ENCODE peak calls at places on chromosomes 2 and 18, in six cellular contexts. One of them, this sample, is unnamed.
A peak's percentile ranks its signal among the peaks of the same experiment; 100 is the strongest.

GRCh38 chr2:36371070-36371962 is 15.7 kb downstream of the CRIM1 start:
- DNase-seq in foreskin keratinocyte: no peak
- DNase-seq in cardiac muscle cell: peak; percentile 42
- DNase-seq in psoas muscle: no peak
- DNase-seq in MM.1S: no peak
- DNase-seq in GM23248: peak; percentile 55
- DNase-seq in this sample: peak; percentile 59

GRCh38 chr2:239380831-239381708 is 19.8 kb downstream of the HDAC4 start:
- DNase-seq in foreskin keratinocyte: no peak
- DNase-seq in cardiac muscle cell: no peak
- DNase-seq in psoas muscle: peak; percentile 49
- DNase-seq in MM.1S: no peak
- DNase-seq in GM23248: no peak
- DNase-seq in this sample: no peak

GRCh38 chr18:60500960-60501359 is 128.4 kb upstream of the MC4R start:
- DNase-seq in foreskin keratinocyte: no peak
- DNase-seq in cardiac muscle cell: no peak
- DNase-seq in psoas muscle: no peak
- DNase-seq in MM.1S: no peak
- DNase-seq in GM23248: no peak
- DNase-seq in this sample: no peak

GRCh38 chr18:23626451-23627279 is 36.0 kb downstream of the ANKRD29 start:
- DNase-seq in foreskin keratinocyte: peak; percentile 36
- DNase-seq in cardiac muscle cell: peak; percentile 27
- DNase-seq in psoas muscle: no peak
- DNase-seq in MM.1S: no peak
- DNase-seq in GM23248: peak; percentile 62
- DNase-seq in this sample: no peak

GRCh38 chr2:69132960-69133590 is 120.1 kb downstream of the ANTXR1 start:
- DNase-seq in foreskin keratinocyte: no peak
- DNase-seq in cardiac muscle cell: no peak
- DNase-seq in psoas muscle: no peak
- DNase-seq in MM.1S: no peak
- DNase-seq in GM23248: peak; percentile 26
- DNase-seq in this sample: no peak

GRCh38 chr2:231632559-231633142 is 40.0 kb downstream of the TEX44 start:
- DNase-seq in foreskin keratinocyte: no peak
- DNase-seq in cardiac muscle cell: peak; percentile 54
- DNase-seq in psoas muscle: no peak
- DNase-seq in MM.1S: no peak
- DNase-seq in GM23248: peak; percentile 54
- DNase-seq in this sample: no peak

GRCh38 chr2:73107211-73107926 is 5.4 kb downstream of the RAB11FIP5 start:
- DNase-seq in foreskin keratinocyte: no peak
- DNase-seq in cardiac muscle cell: no peak
- DNase-seq in psoas muscle: peak; percentile 64
- DNase-seq in MM.1S: peak; percentile 16
- DNase-seq in GM23248: peak; percentile 76
- DNase-seq in this sample: no peak

GRCh38 chr2:55156326-55156725 is 75.8 kb downstream of the CLHC1 start:
- DNase-seq in foreskin keratinocyte: no peak
- DNase-seq in cardiac muscle cell: peak; percentile 61
- DNase-seq in psoas muscle: no peak
- DNase-seq in MM.1S: no peak
- DNase-seq in GM23248: peak; percentile 55
- DNase-seq in this sample: no peak

GRCh38 chr2:99940963-99941362 is 201.4 kb downstream of the AFF3 start:
- DNase-seq in foreskin keratinocyte: no peak
- DNase-seq in cardiac muscle cell: peak; percentile 13
- DNase-seq in psoas muscle: no peak
- DNase-seq in MM.1S: no peak
- DNase-seq in GM23248: no peak
- DNase-seq in this sample: no peak

GRCh38 chr2:14257801-14258507 is 374.6 kb upstream of the LRATD1 start:
- DNase-seq in foreskin keratinocyte: peak; percentile 90
- DNase-seq in cardiac muscle cell: no peak
- DNase-seq in psoas muscle: no peak
- DNase-seq in MM.1S: no peak
- DNase-seq in GM23248: no peak
- DNase-seq in this sample: no peak

GRCh38 chr2:231058761-231059550 is 2.3 kb downstream of the PSMD1 start:
- DNase-seq in foreskin keratinocyte: peak; percentile 17
- DNase-seq in cardiac muscle cell: peak; percentile 13
- DNase-seq in psoas muscle: no peak
- DNase-seq in MM.1S: no peak
- DNase-seq in GM23248: peak; percentile 71
- DNase-seq in this sample: no peak

GRCh38 chr18:57807336-57808117 is 4.4 kb upstream of the ATP8B1 start:
- DNase-seq in foreskin keratinocyte: no peak
- DNase-seq in cardiac muscle cell: peak; percentile 34
- DNase-seq in psoas muscle: no peak
- DNase-seq in MM.1S: no peak
- DNase-seq in GM23248: peak; percentile 83
- DNase-seq in this sample: no peak

GRCh38 chr18:57806891-57807280 is 3.8 kb upstream of the ATP8B1 start:
- DNase-seq in foreskin keratinocyte: peak; percentile 78
- DNase-seq in cardiac muscle cell: peak; percentile 40
- DNase-seq in psoas muscle: no peak
- DNase-seq in MM.1S: no peak
- DNase-seq in GM23248: peak; percentile 94
- DNase-seq in this sample: no peak

GRCh38 chr18:57809190-57809589 is 6.1 kb upstream of the ATP8B1 start:
- DNase-seq in foreskin keratinocyte: no peak
- DNase-seq in cardiac muscle cell: no peak
- DNase-seq in psoas muscle: no peak
- DNase-seq in MM.1S: no peak
- DNase-seq in GM23248: no peak
- DNase-seq in this sample: no peak

GRCh38 chr18:57805117-57805516 is 2.0 kb upstream of the ATP8B1 start:
- DNase-seq in foreskin keratinocyte: no peak
- DNase-seq in cardiac muscle cell: no peak
- DNase-seq in psoas muscle: no peak
- DNase-seq in MM.1S: no peak
- DNase-seq in GM23248: no peak
- DNase-seq in this sample: no peak

GRCh38 chr18:57806201-57806890 is 3.2 kb upstream of the ATP8B1 start:
- DNase-seq in foreskin keratinocyte: no peak
- DNase-seq in cardiac muscle cell: no peak
- DNase-seq in psoas muscle: no peak
- DNase-seq in MM.1S: no peak
- DNase-seq in GM23248: no peak
- DNase-seq in this sample: no peak
- H3K27ac ChIP-seq in foreskin keratinocyte: no peak overlapping the region
- H3K27ac ChIP-seq in cardiac muscle cell: no peak overlapping the region
- H3K27ac ChIP-seq in psoas muscle: peak overlapping the region; percentile 38
- H3K27ac ChIP-seq in MM.1S: no peak overlapping the region
- H3K27ac ChIP-seq in GM23248: peak overlapping the region; percentile 84
- H3K27ac ChIP-seq in this sample: no peak overlapping the region

GRCh38 chr2:233838726-233839446 is 15.4 kb downstream of the HJURP start:
- DNase-seq in foreskin keratinocyte: no peak
- DNase-seq in cardiac muscle cell: no peak
- DNase-seq in psoas muscle: no peak
- DNase-seq in MM.1S: no peak
- DNase-seq in GM23248: no peak
- DNase-seq in this sample: no peak
- H3K4me1 ChIP-seq in foreskin keratinocyte: no peaks in the 10 kb centered on the region
- H3K4me1 ChIP-seq in cardiac muscle cell: no peaks in the 10 kb centered on the region
- H3K4me1 ChIP-seq in psoas muscle: no peaks in the 10 kb centered on the region
- H3K4me1 ChIP-seq in MM.1S: no peaks in the 10 kb centered on the region
- H3K4me1 ChIP-seq in GM23248: no peaks in the 10 kb centered on the region
- H3K4me1 ChIP-seq in this sample: no peaks in the 10 kb centered on the region

GRCh38 chr2:168097431-168097830 is 150.0 kb downstream of the STK39 start:
- DNase-seq in foreskin keratinocyte: peak; percentile 99
- DNase-seq in cardiac muscle cell: no peak
- DNase-seq in psoas muscle: no peak
- DNase-seq in MM.1S: no peak
- DNase-seq in GM23248: no peak
- DNase-seq in this sample: peak; percentile 35

GRCh38 chr2:168091986-168092385 is 155.4 kb downstream of the STK39 start:
- DNase-seq in foreskin keratinocyte: no peak
- DNase-seq in cardiac muscle cell: no peak
- DNase-seq in psoas muscle: no peak
- DNase-seq in MM.1S: no peak
- DNase-seq in GM23248: no peak
- DNase-seq in this sample: no peak

GRCh38 chr2:168090366-168091019 is 156.9 kb downstream of the STK39 start:
- DNase-seq in foreskin keratinocyte: no peak
- DNase-seq in cardiac muscle cell: no peak
- DNase-seq in psoas muscle: no peak
- DNase-seq in MM.1S: peak; percentile 49
- DNase-seq in GM23248: no peak
- DNase-seq in this sample: no peak

GRCh38 chr2:168096158-168096557 is 151.2 kb downstream of the STK39 start:
- DNase-seq in foreskin keratinocyte: peak; percentile 20
- DNase-seq in cardiac muscle cell: no peak
- DNase-seq in psoas muscle: no peak
- DNase-seq in MM.1S: peak; percentile 28
- DNase-seq in GM23248: no peak
- DNase-seq in this sample: no peak
- H3K27ac ChIP-seq in foreskin keratinocyte: no peak overlapping the region
- H3K27ac ChIP-seq in cardiac muscle cell: no peak overlapping the region
- H3K27ac ChIP-seq in psoas muscle: no peak overlapping the region
- H3K27ac ChIP-seq in MM.1S: no peak overlapping the region
- H3K27ac ChIP-seq in GM23248: no peak overlapping the region
- H3K27ac ChIP-seq in this sample: no peak overlapping the region

GRCh38 chr2:148447877-148448276 is 196.7 kb upstream of the EPC2 start:
- DNase-seq in foreskin keratinocyte: no peak
- DNase-seq in cardiac muscle cell: no peak
- DNase-seq in psoas muscle: no peak
- DNase-seq in MM.1S: no peak
- DNase-seq in GM23248: no peak
- DNase-seq in this sample: no peak
- H3K4me1 ChIP-seq in foreskin keratinocyte: no peaks in the 10 kb centered on the region
- H3K4me1 ChIP-seq in cardiac muscle cell: no peaks in the 10 kb centered on the region
- H3K4me1 ChIP-seq in psoas muscle: no peaks in the 10 kb centered on the region
- H3K4me1 ChIP-seq in MM.1S: no peaks in the 10 kb centered on the region
- H3K4me1 ChIP-seq in GM23248: no peaks in the 10 kb centered on the region
- H3K4me1 ChIP-seq in this sample: no peaks in the 10 kb centered on the region

GRCh38 chr2:240626531-240627300 is 1.4 kb downstream of the GPR35 start:
- DNase-seq in foreskin keratinocyte: no peak
- DNase-seq in cardiac muscle cell: peak; percentile 5
- DNase-seq in psoas muscle: peak; percentile 54
- DNase-seq in MM.1S: no peak
- DNase-seq in GM23248: no peak
- DNase-seq in this sample: no peak
- H3K27ac ChIP-seq in foreskin keratinocyte: no peak overlapping the region
- H3K27ac ChIP-seq in cardiac muscle cell: no peak overlapping the region
- H3K27ac ChIP-seq in psoas muscle: no peak overlapping the region
- H3K27ac ChIP-seq in MM.1S: no peak overlapping the region
- H3K27ac ChIP-seq in GM23248: no peak overlapping the region
- H3K27ac ChIP-seq in this sample: no peak overlapping the region

GRCh38 chr2:217938038-217938437 is 64.8 kb downstream of the TNS1 start:
- DNase-seq in foreskin keratinocyte: no peak
- DNase-seq in cardiac muscle cell: no peak
- DNase-seq in psoas muscle: peak; percentile 70
- DNase-seq in MM.1S: no peak
- DNase-seq in GM23248: no peak
- DNase-seq in this sample: no peak

GRCh38 chr2:217939220-217939619 is 63.6 kb downstream of the TNS1 start:
- DNase-seq in foreskin keratinocyte: no peak
- DNase-seq in cardiac muscle cell: no peak
- DNase-seq in psoas muscle: peak; percentile 2
- DNase-seq in MM.1S: no peak
- DNase-seq in GM23248: no peak
- DNase-seq in this sample: no peak

GRCh38 chr2:217940261-217941220 is 62.3 kb downstream of the TNS1 start:
- DNase-seq in foreskin keratinocyte: no peak
- DNase-seq in cardiac muscle cell: no peak
- DNase-seq in psoas muscle: peak; percentile 7
- DNase-seq in MM.1S: no peak
- DNase-seq in GM23248: no peak
- DNase-seq in this sample: no peak

GRCh38 chr2:217941339-217941738 is 61.5 kb downstream of the TNS1 start:
- DNase-seq in foreskin keratinocyte: no peak
- DNase-seq in cardiac muscle cell: no peak
- DNase-seq in psoas muscle: no peak
- DNase-seq in MM.1S: no peak
- DNase-seq in GM23248: no peak
- DNase-seq in this sample: no peak

GRCh38 chr2:217939629-217940245 is 63.1 kb downstream of the TNS1 start:
- DNase-seq in foreskin keratinocyte: no peak
- DNase-seq in cardiac muscle cell: no peak
- DNase-seq in psoas muscle: peak; percentile 52
- DNase-seq in MM.1S: no peak
- DNase-seq in GM23248: no peak
- DNase-seq in this sample: no peak
- H3K4me1 ChIP-seq in foreskin keratinocyte: peaks cover 10% of the 10 kb centered on the region
- H3K4me1 ChIP-seq in cardiac muscle cell: peaks cover 62% of the 10 kb centered on the region
- H3K4me1 ChIP-seq in psoas muscle: peaks cover 82% of the 10 kb centered on the region
- H3K4me1 ChIP-seq in MM.1S: no peaks in the 10 kb centered on the region
- H3K4me1 ChIP-seq in GM23248: peaks cover 75% of the 10 kb centered on the region
- H3K4me1 ChIP-seq in this sample: peaks cover 19% of the 10 kb centered on the region